ENCODE peak calls at places on chromosomes 16 and 17, in ten cellular contexts. One of them, this sample, is unnamed.

GRCh38 chr16:10744370-10745030 is 858 bp downstream of the NUBP1 start:
- DNase-seq in uterus: no peak
- DNase-seq in pancreas: no peak
- DNase-seq in esophagus squamous epithelium: no peak
- DNase-seq in heart left ventricle: no peak
- DNase-seq in mammary epithelial cell: no peak
- DNase-seq in lower lobe of right lung: no peak
- DNase-seq in Panc1: no peak
- DNase-seq in OCI-LY7: no peak
- DNase-seq in effector memory CD4-positive, alpha-beta T cell: no peak
- DNase-seq in this sample: peak; percentile 67

GRCh38 chr16:67651847-67652246 is 6.9 kb downstream of the CARMIL2 start:
- DNase-seq in lower lobe of right lung: no peak
- DNase-seq in effector memory CD4-positive, alpha-beta T cell: no peak
- DNase-seq in heart left ventricle: no peak
- DNase-seq in uterus: no peak
- DNase-seq in OCI-LY7: no peak
- DNase-seq in mammary epithelial cell: no peak
- DNase-seq in esophagus squamous epithelium: no peak
- DNase-seq in Panc1: no peak
- DNase-seq in pancreas: no peak
- DNase-seq in this sample: no peak

GRCh38 chr17:67200727-67201301 is 44.2 kb downstream of the HELZ start:
- DNase-seq in lower lobe of right lung: no peak
- DNase-seq in pancreas: no peak
- DNase-seq in uterus: no peak
- DNase-seq in Panc1: no peak
- DNase-seq in heart left ventricle: no peak
- DNase-seq in esophagus squamous epithelium: no peak
- DNase-seq in effector memory CD4-positive, alpha-beta T cell: no peak
- DNase-seq in OCI-LY7: no peak
- DNase-seq in mammary epithelial cell: no peak
- DNase-seq in this sample: no peak

GRCh38 chr17:32878211-32878610 is 1.3 kb upstream of the MYO1D start:
- DNase-seq in Panc1: no peak
- DNase-seq in heart left ventricle: no peak
- DNase-seq in OCI-LY7: no peak
- DNase-seq in pancreas: peak; percentile 55
- DNase-seq in lower lobe of right lung: peak; percentile 75
- DNase-seq in esophagus squamous epithelium: no peak
- DNase-seq in mammary epithelial cell: peak; percentile 37
- DNase-seq in uterus: peak; percentile 34
- DNase-seq in effector memory CD4-positive, alpha-beta T cell: no peak
- DNase-seq in this sample: peak; percentile 92

GRCh38 chr17:40340880-40341807 is 23.4 kb downstream of the GJD3 start:
- DNase-seq in esophagus squamous epithelium: peak; percentile 70
- DNase-seq in pancreas: peak; percentile 87
- DNase-seq in uterus: peak; percentile 89
- DNase-seq in lower lobe of right lung: peak; percentile 97
- DNase-seq in Panc1: peak; percentile 33
- DNase-seq in heart left ventricle: peak; percentile 96
- DNase-seq in OCI-LY7: peak; percentile 90
- DNase-seq in mammary epithelial cell: peak; percentile 52
- DNase-seq in effector memory CD4-positive, alpha-beta T cell: peak; percentile 88
- DNase-seq in this sample: peak; percentile 98

GRCh38 chr17:77577491-77577890 is 381.0 kb upstream of the TNRC6C start:
- DNase-seq in effector memory CD4-positive, alpha-beta T cell: no peak
- DNase-seq in Panc1: no peak
- DNase-seq in lower lobe of right lung: peak; percentile 1
- DNase-seq in OCI-LY7: no peak
- DNase-seq in uterus: no peak
- DNase-seq in esophagus squamous epithelium: no peak
- DNase-seq in heart left ventricle: no peak
- DNase-seq in mammary epithelial cell: no peak
- DNase-seq in pancreas: no peak
- DNase-seq in this sample: peak; percentile 45

GRCh38 chr17:47611372-47612350 is 38.1 kb upstream of the KPNB1 start:
- DNase-seq in mammary epithelial cell: no peak
- DNase-seq in pancreas: no peak
- DNase-seq in heart left ventricle: no peak
- DNase-seq in uterus: no peak
- DNase-seq in effector memory CD4-positive, alpha-beta T cell: no peak
- DNase-seq in esophagus squamous epithelium: no peak
- DNase-seq in OCI-LY7: no peak
- DNase-seq in Panc1: no peak
- DNase-seq in lower lobe of right lung: no peak
- DNase-seq in this sample: no peak

GRCh38 chr16:85159226-85159980 is 47.1 kb upstream of the CIBAR2 start:
- DNase-seq in esophagus squamous epithelium: no peak
- DNase-seq in heart left ventricle: peak; percentile 21
- DNase-seq in effector memory CD4-positive, alpha-beta T cell: no peak
- DNase-seq in mammary epithelial cell: no peak
- DNase-seq in pancreas: no peak
- DNase-seq in Panc1: no peak
- DNase-seq in OCI-LY7: no peak
- DNase-seq in lower lobe of right lung: no peak
- DNase-seq in uterus: no peak
- DNase-seq in this sample: no peak

GRCh38 chr16:69494993-69495392 is 70.6 kb downstream of the CYB5B start:
- DNase-seq in mammary epithelial cell: no peak
- DNase-seq in heart left ventricle: no peak
- DNase-seq in Panc1: no peak
- DNase-seq in pancreas: no peak
- DNase-seq in uterus: no peak
- DNase-seq in OCI-LY7: peak; percentile 26
- DNase-seq in effector memory CD4-positive, alpha-beta T cell: peak; percentile 6
- DNase-seq in lower lobe of right lung: no peak
- DNase-seq in esophagus squamous epithelium: no peak
- DNase-seq in this sample: no peak

GRCh38 chr16:20904507-20905079 is 4.0 kb downstream of the LYRM1 start:
- DNase-seq in Panc1: no peak
- DNase-seq in effector memory CD4-positive, alpha-beta T cell: peak; percentile 6
- DNase-seq in heart left ventricle: no peak
- DNase-seq in lower lobe of right lung: no peak
- DNase-seq in esophagus squamous epithelium: no peak
- DNase-seq in pancreas: no peak
- DNase-seq in OCI-LY7: peak; percentile 76
- DNase-seq in uterus: no peak
- DNase-seq in mammary epithelial cell: peak; percentile 83
- DNase-seq in this sample: no peak

GRCh38 chr16:20906225-20906870 is 5.8 kb downstream of the LYRM1 start:
- DNase-seq in lower lobe of right lung: no peak
- DNase-seq in esophagus squamous epithelium: no peak
- DNase-seq in heart left ventricle: no peak
- DNase-seq in OCI-LY7: no peak
- DNase-seq in Panc1: no peak
- DNase-seq in uterus: peak; percentile 33
- DNase-seq in effector memory CD4-positive, alpha-beta T cell: no peak
- DNase-seq in pancreas: no peak
- DNase-seq in mammary epithelial cell: peak; percentile 67
- DNase-seq in this sample: no peak

GRCh38 chr16:20905576-20905975 is 5.0 kb downstream of the LYRM1 start:
- DNase-seq in uterus: no peak
- DNase-seq in Panc1: no peak
- DNase-seq in lower lobe of right lung: no peak
- DNase-seq in mammary epithelial cell: no peak
- DNase-seq in pancreas: no peak
- DNase-seq in effector memory CD4-positive, alpha-beta T cell: no peak
- DNase-seq in heart left ventricle: no peak
- DNase-seq in esophagus squamous epithelium: no peak
- DNase-seq in OCI-LY7: no peak
- DNase-seq in this sample: no peak

GRCh38 chr16:20903889-20904506 is 3.4 kb downstream of the LYRM1 start:
- DNase-seq in Panc1: no peak
- DNase-seq in uterus: no peak
- DNase-seq in esophagus squamous epithelium: no peak
- DNase-seq in effector memory CD4-positive, alpha-beta T cell: no peak
- DNase-seq in heart left ventricle: no peak
- DNase-seq in pancreas: no peak
- DNase-seq in lower lobe of right lung: no peak
- DNase-seq in OCI-LY7: no peak
- DNase-seq in mammary epithelial cell: no peak
- DNase-seq in this sample: no peak

GRCh38 chr16:20906871-20907255 is 6.3 kb downstream of the LYRM1 start:
- DNase-seq in pancreas: no peak
- DNase-seq in esophagus squamous epithelium: no peak
- DNase-seq in lower lobe of right lung: no peak
- DNase-seq in OCI-LY7: no peak
- DNase-seq in Panc1: no peak
- DNase-seq in mammary epithelial cell: no peak
- DNase-seq in heart left ventricle: no peak
- DNase-seq in effector memory CD4-positive, alpha-beta T cell: no peak
- DNase-seq in uterus: no peak
- DNase-seq in this sample: no peak
- H3K4me1 ChIP-seq in pancreas: peaks cover 4% of the 10 kb centered on the region
- H3K4me1 ChIP-seq in esophagus squamous epithelium: peaks cover 80% of the 10 kb centered on the region
- H3K4me1 ChIP-seq in lower lobe of right lung: peaks cover 74% of the 10 kb centered on the region
- H3K4me1 ChIP-seq in OCI-LY7: peaks cover 31% of the 10 kb centered on the region
- H3K4me1 ChIP-seq in Panc1: peaks cover 70% of the 10 kb centered on the region
- H3K4me1 ChIP-seq in mammary epithelial cell: peaks cover 74% of the 10 kb centered on the region
- H3K4me1 ChIP-seq in heart left ventricle: peaks cover 59% of the 10 kb centered on the region
- H3K4me1 ChIP-seq in effector memory CD4-positive, alpha-beta T cell: peaks cover 14% of the 10 kb centered on the region
- H3K4me1 ChIP-seq in uterus: peaks cover 24% of the 10 kb centered on the region
- H3K4me1 ChIP-seq in this sample: peaks cover 29% of the 10 kb centered on the region

GRCh38 chr16:678858-679807 is 1.1 kb upstream of the STUB1 start:
- DNase-seq in esophagus squamous epithelium: no peak
- DNase-seq in Panc1: no peak
- DNase-seq in uterus: peak; percentile 73
- DNase-seq in OCI-LY7: peak; percentile 64
- DNase-seq in pancreas: peak; percentile 89
- DNase-seq in effector memory CD4-positive, alpha-beta T cell: peak; percentile 50
- DNase-seq in mammary epithelial cell: peak; percentile 30
- DNase-seq in lower lobe of right lung: peak; percentile 80
- DNase-seq in heart left ventricle: peak; percentile 89
- DNase-seq in this sample: peak; percentile 78
- H3K27ac ChIP-seq in esophagus squamous epithelium: peak overlapping the region; percentile 97
- H3K27ac ChIP-seq in Panc1: peak overlapping the region; percentile 81
- H3K27ac ChIP-seq in uterus: peak overlapping the region; percentile 96
- H3K27ac ChIP-seq in OCI-LY7: no peak overlapping the region
- H3K27ac ChIP-seq in pancreas: peak overlapping the region; percentile 74
- H3K27ac ChIP-seq in effector memory CD4-positive, alpha-beta T cell: peak overlapping the region; percentile 53
- H3K27ac ChIP-seq in mammary epithelial cell: no peak overlapping the region
- H3K27ac ChIP-seq in lower lobe of right lung: peak overlapping the region; percentile 70
- H3K27ac ChIP-seq in heart left ventricle: peak overlapping the region; percentile 98
- H3K27ac ChIP-seq in this sample: no peak overlapping the region

DNA sequence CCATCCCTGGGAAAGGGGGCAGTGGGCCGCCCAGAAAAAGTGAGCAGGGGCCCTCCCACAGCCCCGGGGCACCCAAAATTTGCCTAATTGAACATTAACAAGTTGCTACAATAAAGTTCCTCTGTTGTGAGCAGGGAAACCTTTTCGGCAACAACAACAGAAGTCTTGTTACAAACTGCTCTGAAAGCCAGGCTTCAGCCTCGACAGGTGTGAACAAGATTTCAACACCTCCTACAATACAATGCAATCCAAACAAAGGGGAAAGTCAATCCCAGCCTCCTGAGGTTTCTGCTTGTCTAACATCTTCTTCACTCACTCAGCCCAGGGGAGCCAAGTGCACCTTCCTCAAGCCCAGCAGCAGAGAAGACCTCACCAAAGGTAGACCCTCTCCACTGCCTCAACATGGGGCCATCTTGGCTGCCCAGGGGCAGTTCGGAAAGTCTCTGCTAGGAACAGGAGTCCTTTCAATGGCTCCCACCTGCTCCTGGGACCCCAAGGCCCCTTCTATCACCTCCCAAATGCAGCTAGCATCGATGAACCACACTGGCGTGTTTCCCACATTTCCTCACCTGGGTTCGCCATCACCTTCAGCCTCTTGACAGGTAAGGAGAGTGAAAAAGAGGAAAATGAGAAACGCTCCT is 19.1 kb downstream of the ZFHX3 start:
- DNase-seq in mammary epithelial cell: peak; percentile 50
- DNase-seq in effector memory CD4-positive, alpha-beta T cell: no peak
- DNase-seq in esophagus squamous epithelium: no peak
- DNase-seq in pancreas: no peak
- DNase-seq in uterus: no peak
- DNase-seq in OCI-LY7: no peak
- DNase-seq in lower lobe of right lung: no peak
- DNase-seq in heart left ventricle: no peak
- DNase-seq in Panc1: no peak
- DNase-seq in this sample: no peak
- H3K4me1 ChIP-seq in mammary epithelial cell: no peaks in the 10 kb centered on the region
- H3K4me1 ChIP-seq in effector memory CD4-positive, alpha-beta T cell: no peaks in the 10 kb centered on the region
- H3K4me1 ChIP-seq in esophagus squamous epithelium: peaks cover 57% of the 10 kb centered on the region
- H3K4me1 ChIP-seq in pancreas: peaks cover 12% of the 10 kb centered on the region
- H3K4me1 ChIP-seq in uterus: no peaks in the 10 kb centered on the region
- H3K4me1 ChIP-seq in OCI-LY7: no peaks in the 10 kb centered on the region
- H3K4me1 ChIP-seq in lower lobe of right lung: peaks cover 63% of the 10 kb centered on the region
- H3K4me1 ChIP-seq in heart left ventricle: peaks cover 14% of the 10 kb centered on the region
- H3K4me1 ChIP-seq in Panc1: peaks cover 25% of the 10 kb centered on the region
- H3K4me1 ChIP-seq in this sample: peaks cover 4% of the 10 kb centered on the region

GRCh38 chr16:4785758-4786433 is 2.2 kb downstream of the SEPTIN12 start:
- DNase-seq in heart left ventricle: no peak
- DNase-seq in effector memory CD4-positive, alpha-beta T cell: no peak
- DNase-seq in OCI-LY7: no peak
- DNase-seq in pancreas: no peak
- DNase-seq in lower lobe of right lung: no peak
- DNase-seq in mammary epithelial cell: no peak
- DNase-seq in uterus: no peak
- DNase-seq in Panc1: no peak
- DNase-seq in esophagus squamous epithelium: no peak
- DNase-seq in this sample: no peak

GRCh38 chr16:4788489-4788889 is 344 bp upstream of the SEPTIN12 start:
- DNase-seq in effector memory CD4-positive, alpha-beta T cell: no peak
- DNase-seq in heart left ventricle: no peak
- DNase-seq in Panc1: no peak
- DNase-seq in pancreas: no peak
- DNase-seq in mammary epithelial cell: no peak
- DNase-seq in esophagus squamous epithelium: no peak
- DNase-seq in OCI-LY7: no peak
- DNase-seq in uterus: no peak
- DNase-seq in lower lobe of right lung: no peak
- DNase-seq in this sample: no peak

GRCh38 chr16:4787627-4788482 is at the start of gene SEPTIN12:
- DNase-seq in lower lobe of right lung: no peak
- DNase-seq in OCI-LY7: no peak
- DNase-seq in effector memory CD4-positive, alpha-beta T cell: no peak
- DNase-seq in esophagus squamous epithelium: no peak
- DNase-seq in pancreas: no peak
- DNase-seq in mammary epithelial cell: no peak
- DNase-seq in Panc1: no peak
- DNase-seq in uterus: no peak
- DNase-seq in heart left ventricle: no peak
- DNase-seq in this sample: no peak

GRCh38 chr16:4788910-4789309 is 765 bp upstream of the SEPTIN12 start:
- DNase-seq in heart left ventricle: no peak
- DNase-seq in uterus: no peak
- DNase-seq in esophagus squamous epithelium: no peak
- DNase-seq in mammary epithelial cell: no peak
- DNase-seq in lower lobe of right lung: no peak
- DNase-seq in pancreas: no peak
- DNase-seq in OCI-LY7: no peak
- DNase-seq in Panc1: no peak
- DNase-seq in effector memory CD4-positive, alpha-beta T cell: no peak
- DNase-seq in this sample: no peak

DNA sequence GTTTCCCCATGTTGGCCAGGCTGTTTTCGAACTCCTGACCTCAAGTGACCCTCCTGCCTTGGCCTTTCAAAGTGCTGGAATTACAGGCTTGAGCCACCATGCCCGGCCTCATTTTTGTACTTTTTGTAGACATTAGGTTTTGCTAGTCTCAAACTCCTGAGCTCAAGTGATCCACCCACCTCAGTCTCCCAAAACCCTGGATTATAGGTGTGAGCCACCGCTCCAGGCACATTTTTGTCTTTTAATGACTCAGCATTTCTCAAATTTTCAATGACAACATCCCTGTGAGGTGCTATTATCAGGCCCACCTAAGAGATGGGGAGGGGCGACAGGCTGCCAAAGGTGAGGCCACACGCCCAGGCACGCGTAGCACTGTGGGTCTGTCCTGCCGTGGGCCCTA is 1.1 kb downstream of the SEPTIN12 start:
- DNase-seq in OCI-LY7: no peak
- DNase-seq in lower lobe of right lung: no peak
- DNase-seq in Panc1: no peak
- DNase-seq in effector memory CD4-positive, alpha-beta T cell: no peak
- DNase-seq in mammary epithelial cell: no peak
- DNase-seq in esophagus squamous epithelium: no peak
- DNase-seq in pancreas: no peak
- DNase-seq in heart left ventricle: no peak
- DNase-seq in uterus: no peak
- DNase-seq in this sample: no peak
- H3K27ac ChIP-seq in OCI-LY7: no peak overlapping the region
- H3K27ac ChIP-seq in lower lobe of right lung: no peak overlapping the region
- H3K27ac ChIP-seq in Panc1: no peak overlapping the region
- H3K27ac ChIP-seq in effector memory CD4-positive, alpha-beta T cell: no peak overlapping the region
- H3K27ac ChIP-seq in mammary epithelial cell: no peak overlapping the region
- H3K27ac ChIP-seq in esophagus squamous epithelium: no peak overlapping the region
- H3K27ac ChIP-seq in pancreas: no peak overlapping the region
- H3K27ac ChIP-seq in heart left ventricle: no peak overlapping the region
- H3K27ac ChIP-seq in uterus: no peak overlapping the region
- H3K27ac ChIP-seq in this sample: no peak overlapping the region

This sample was measured in aorta.